ENCODE peak calls at places on chromosomes 1 and 21, in eight cellular contexts. W is H7, T is neural crest cell, A is KG1, S is GM13976, R is midbrain, N is HL-60, Q is EL. G is an unnamed sample.
A peak's percentile ranks its signal among the peaks of the same experiment; 100 is the strongest.

GRCh38 chr1:164660415-164661174 is 101.6 kb downstream of the PBX1 start:
- DNase-seq in W (no peak), T (no peak), A (no peak), S (no peak), R (no peak), N (no peak), Q (peak; percentile 50), G (no peak)

GRCh38 chr1:97365026-97365425 is 555.8 kb downstream of the DPYD start:
- DNase-seq in W (no peak), T (no peak), A (no peak), S (no peak), R (no peak), N (no peak), Q (no peak), G (no peak)

GRCh38 chr21:42531771-42532170 is 18.1 kb downstream of the SLC37A1 start:
- DNase-seq in W (no peak), T (no peak), A (no peak), S (no peak), R (no peak), N (no peak), Q (no peak), G (no peak)

GRCh38 chr1:78483903-78484302 is 6.9 kb upstream of the PTGFR start:
- DNase-seq in W (no peak), T (no peak), A (no peak), S (no peak), R (no peak), N (no peak), Q (peak; percentile 78), G (no peak)

GRCh38 chr1:10599194-10599861 is 124.6 kb downstream of the PEX14 start:
- DNase-seq in W (no peak), T (no peak), A (no peak), S (no peak), R (no peak), N (no peak), Q (peak; percentile 85), G (no peak)

GRCh38 chr1:79042117-79042516 is 35.6 kb upstream of the ADGRL4 start:
- DNase-seq in W (no peak), T (no peak), A (no peak), S (peak; percentile 32), R (no peak), N (peak; percentile 2), Q (peak; percentile 61), G (no peak)

GRCh38 chr1:96559181-96559580 is 162.4 kb upstream of the PTBP2 start:
- DNase-seq in W (no peak), T (no peak), A (no peak), S (no peak), R (no peak), N (no peak), Q (no peak), G (no peak)

GRCh38 chr1:17046043-17046657 is 7.7 kb downstream of the SDHB start:
- DNase-seq in W (peak; percentile 51), T (no peak), A (no peak), S (peak; percentile 49), R (peak; percentile 67), N (no peak), Q (peak; percentile 63), G (no peak)

GRCh38 chr1:208052926-208053407 is 142.0 kb upstream of the CD34 start:
- DNase-seq in W (no peak), T (no peak), A (no peak), S (no peak), R (no peak), N (no peak), Q (no peak), G (no peak)

GRCh38 chr21:29351691-29352090 is 53.0 kb downstream of the BACH1 start:
- DNase-seq in W (no peak), T (no peak), A (no peak), S (no peak), R (no peak), N (no peak), Q (peak; percentile 80), G (no peak)

GRCh38 chr1:111937147-111937725 is 52.2 kb downstream of the KCND3 start:
- DNase-seq in W (no peak), T (no peak), A (no peak), S (no peak), R (no peak), N (no peak), Q (no peak), G (no peak)

GRCh38 chr1:227940791-227941241 is 6.9 kb downstream of the WNT9A start:
- DNase-seq in W (peak; percentile 36), T (no peak), A (no peak), S (no peak), R (no peak), N (no peak), Q (no peak), G (peak; percentile 91)

GRCh38 chr1:1402081-1402900 is 3.2 kb upstream of the CCNL2 start:
- DNase-seq in W (peak; percentile 88), T (peak; percentile 40), A (peak; percentile 21), S (peak; percentile 41), R (no peak), N (no peak), Q (peak; percentile 49), G (no peak)

GRCh38 chr1:168372307-168372706 is 91.6 kb downstream of the TBX19 start:
- DNase-seq in W (no peak), T (no peak), A (no peak), S (no peak), R (no peak), N (no peak), Q (no peak), G (no peak)

GRCh38 chr1:218397752-218398339 is 52.7 kb downstream of the TGFB2 start:
- DNase-seq in W (no peak), T (no peak), A (no peak), S (no peak), R (no peak), N (no peak), Q (peak; percentile 25), G (no peak)

GRCh38 chr1:204588826-204589225 is 72.6 kb downstream of the MDM4 start:
- DNase-seq in W (peak; percentile 50), T (no peak), A (no peak), S (no peak), R (no peak), N (no peak), Q (no peak), G (no peak)

GRCh38 chr1:178563099-178563820 is 50.4 kb downstream of the TEX35 start:
- DNase-seq in W (no peak), T (no peak), A (no peak), S (no peak), R (no peak), N (no peak), Q (no peak), G (no peak)

GRCh38 chr1:211236633-211237321 is 22.4 kb upstream of the RCOR3 start:
- DNase-seq in W (no peak), T (no peak), A (no peak), S (no peak), R (no peak), N (no peak), Q (peak; percentile 52), G (no peak)

GRCh38 chr1:5909576-5910275 is 82.5 kb downstream of the NPHP4 start:
- DNase-seq in W (peak; percentile 70), T (no peak), A (no peak), S (no peak), R (no peak), N (no peak), Q (no peak), G (no peak)

GRCh38 chr1:145992958-145993617 is 3.3 kb downstream of the TXNIP start:
- DNase-seq in W (no peak), T (no peak), A (no peak), S (no peak), R (peak; percentile 27), N (no peak), Q (no peak), G (no peak)

GRCh38 chr1:221478050-221478949 is 263.6 kb downstream of the DUSP10 start:
- DNase-seq in W (peak; percentile 7), T (peak; percentile 7), A (no peak), S (peak; percentile 22), R (peak; percentile 55), N (no peak), Q (peak; percentile 88), G (no peak)

GRCh38 chr1:11065796-11066195 is 6.0 kb upstream of the SRM start:
- DNase-seq in W (no peak), T (no peak), A (no peak), S (no peak), R (no peak), N (no peak), Q (no peak), G (no peak)

GRCh38 chr1:10794724-10795304 is 1.6 kb downstream of the CASZ1 start:
- DNase-seq in W (peak; percentile 84), T (no peak), A (no peak), S (peak; percentile 58), R (no peak), N (no peak), Q (peak; percentile 22), G (peak; percentile 53)

GRCh38 chr1:28860332-28861073 is 48.5 kb downstream of the OPRD1 start:
- DNase-seq in W (peak; percentile 23), T (no peak), A (no peak), S (no peak), R (no peak), N (no peak), Q (peak; percentile 52), G (no peak)

GRCh38 chr1:5960336-5960735 is 31.9 kb downstream of the NPHP4 start:
- DNase-seq in W (no peak), T (no peak), A (no peak), S (no peak), R (no peak), N (no peak), Q (no peak), G (no peak)

GRCh38 chr1:200473698-200474371 is 64.0 kb upstream of the ZNF281 start:
- DNase-seq in W (no peak), T (no peak), A (no peak), S (peak; percentile 28), R (no peak), N (no peak), Q (no peak), G (no peak)

G was measured in chondrocyte.